ENCODE peak calls at places on chromosomes 13 and 19, in ten cellular contexts. One of them, this sample, is unnamed.

GRCh38 chr13:49679244-49679643 is 12.0 kb downstream of the EBPL start:
- DNase-seq in GM20000: peak; percentile 53
- DNase-seq in WTC11: no peak
- DNase-seq in gastrocnemius medialis: no peak
- DNase-seq in breast epithelium: no peak
- DNase-seq in neural crest cell: no peak
- DNase-seq in glutamatergic neuron: no peak
- DNase-seq in cardiac muscle cell: no peak
- DNase-seq in AG04450: no peak
- DNase-seq in CD4-positive, alpha-beta T cell: no peak
- DNase-seq in this sample: no peak

GRCh38 chr13:28820099-28821051 is at the start of gene MTUS2:
- DNase-seq in GM20000: no peak
- DNase-seq in glutamatergic neuron: no peak
- DNase-seq in CD4-positive, alpha-beta T cell: no peak
- DNase-seq in gastrocnemius medialis: no peak
- DNase-seq in breast epithelium: no peak
- DNase-seq in cardiac muscle cell: peak; percentile 44
- DNase-seq in neural crest cell: peak; percentile 11
- DNase-seq in WTC11: peak; percentile 70
- DNase-seq in AG04450: no peak
- DNase-seq in this sample: no peak

GRCh38 chr13:97979556-97979955 is 26.1 kb downstream of the IPO5 start:
- DNase-seq in CD4-positive, alpha-beta T cell: no peak
- DNase-seq in breast epithelium: no peak
- DNase-seq in glutamatergic neuron: no peak
- DNase-seq in GM20000: no peak
- DNase-seq in neural crest cell: no peak
- DNase-seq in gastrocnemius medialis: no peak
- DNase-seq in WTC11: no peak
- DNase-seq in AG04450: no peak
- DNase-seq in cardiac muscle cell: no peak
- DNase-seq in this sample: no peak

GRCh38 chr19:6103217-6103644 is 7.1 kb downstream of the RFX2 start:
- DNase-seq in cardiac muscle cell: no peak
- DNase-seq in AG04450: peak; percentile 56
- DNase-seq in WTC11: no peak
- DNase-seq in breast epithelium: peak; percentile 86
- DNase-seq in CD4-positive, alpha-beta T cell: no peak
- DNase-seq in gastrocnemius medialis: peak; percentile 48
- DNase-seq in glutamatergic neuron: no peak
- DNase-seq in GM20000: no peak
- DNase-seq in neural crest cell: no peak
- DNase-seq in this sample: peak; percentile 99

GRCh38 chr13:99150575-99151370 is 49.9 kb upstream of the UBAC2 start:
- DNase-seq in CD4-positive, alpha-beta T cell: no peak
- DNase-seq in breast epithelium: no peak
- DNase-seq in gastrocnemius medialis: no peak
- DNase-seq in cardiac muscle cell: no peak
- DNase-seq in glutamatergic neuron: no peak
- DNase-seq in neural crest cell: no peak
- DNase-seq in WTC11: no peak
- DNase-seq in AG04450: no peak
- DNase-seq in GM20000: no peak
- DNase-seq in this sample: peak; percentile 99

GRCh38 chr19:17555929-17556813 is 722 bp downstream of the COLGALT1 start:
- DNase-seq in CD4-positive, alpha-beta T cell: peak; percentile 11
- DNase-seq in neural crest cell: peak; percentile 26
- DNase-seq in AG04450: no peak
- DNase-seq in cardiac muscle cell: peak; percentile 44
- DNase-seq in glutamatergic neuron: peak; percentile 63
- DNase-seq in breast epithelium: no peak
- DNase-seq in GM20000: no peak
- DNase-seq in WTC11: peak; percentile 72
- DNase-seq in gastrocnemius medialis: peak; percentile 42
- DNase-seq in this sample: no peak

GRCh38 chr19:47240996-47241918 is 10.3 kb upstream of the BBC3 start:
- DNase-seq in WTC11: peak; percentile 92
- DNase-seq in neural crest cell: no peak
- DNase-seq in CD4-positive, alpha-beta T cell: peak; percentile 79
- DNase-seq in GM20000: peak; percentile 88
- DNase-seq in AG04450: no peak
- DNase-seq in gastrocnemius medialis: peak; percentile 45
- DNase-seq in breast epithelium: peak; percentile 79
- DNase-seq in cardiac muscle cell: peak; percentile 38
- DNase-seq in glutamatergic neuron: peak; percentile 70
- DNase-seq in this sample: no peak

GRCh38 chr13:114310961-114311360 is 3.3 kb upstream of the CHAMP1 start:
- DNase-seq in WTC11: no peak
- DNase-seq in gastrocnemius medialis: no peak
- DNase-seq in breast epithelium: no peak
- DNase-seq in CD4-positive, alpha-beta T cell: no peak
- DNase-seq in GM20000: no peak
- DNase-seq in cardiac muscle cell: no peak
- DNase-seq in AG04450: peak; percentile 37
- DNase-seq in neural crest cell: no peak
- DNase-seq in glutamatergic neuron: no peak
- DNase-seq in this sample: no peak

GRCh38 chr13:110168999-110169933 is 137.7 kb downstream of the COL4A1 start:
- DNase-seq in cardiac muscle cell: no peak
- DNase-seq in gastrocnemius medialis: no peak
- DNase-seq in glutamatergic neuron: no peak
- DNase-seq in GM20000: no peak
- DNase-seq in breast epithelium: no peak
- DNase-seq in CD4-positive, alpha-beta T cell: no peak
- DNase-seq in WTC11: no peak
- DNase-seq in AG04450: no peak
- DNase-seq in neural crest cell: no peak
- DNase-seq in this sample: no peak

GRCh38 chr19:15244106-15244803 is 12.0 kb upstream of the EPHX3 start:
- DNase-seq in glutamatergic neuron: no peak
- DNase-seq in GM20000: no peak
- DNase-seq in neural crest cell: no peak
- DNase-seq in WTC11: no peak
- DNase-seq in gastrocnemius medialis: no peak
- DNase-seq in cardiac muscle cell: no peak
- DNase-seq in CD4-positive, alpha-beta T cell: no peak
- DNase-seq in breast epithelium: no peak
- DNase-seq in AG04450: no peak
- DNase-seq in this sample: no peak

GRCh38 chr19:43781630-43782310 is 997 bp upstream of the KCNN4 start:
- DNase-seq in breast epithelium: no peak
- DNase-seq in cardiac muscle cell: no peak
- DNase-seq in CD4-positive, alpha-beta T cell: no peak
- DNase-seq in AG04450: no peak
- DNase-seq in gastrocnemius medialis: no peak
- DNase-seq in neural crest cell: no peak
- DNase-seq in GM20000: no peak
- DNase-seq in glutamatergic neuron: no peak
- DNase-seq in WTC11: no peak
- DNase-seq in this sample: no peak

GRCh38 chr13:82749551-82749950 is 1132.7 kb downstream of the SLITRK1 start:
- DNase-seq in WTC11: no peak
- DNase-seq in neural crest cell: no peak
- DNase-seq in CD4-positive, alpha-beta T cell: no peak
- DNase-seq in cardiac muscle cell: no peak
- DNase-seq in breast epithelium: no peak
- DNase-seq in GM20000: no peak
- DNase-seq in glutamatergic neuron: no peak
- DNase-seq in gastrocnemius medialis: no peak
- DNase-seq in AG04450: no peak
- DNase-seq in this sample: no peak

GRCh38 chr19:54188224-54188871 is 1.0 kb downstream of the MBOAT7 start:
- DNase-seq in glutamatergic neuron: no peak
- DNase-seq in AG04450: no peak
- DNase-seq in WTC11: peak; percentile 27
- DNase-seq in cardiac muscle cell: no peak
- DNase-seq in gastrocnemius medialis: no peak
- DNase-seq in breast epithelium: no peak
- DNase-seq in neural crest cell: no peak
- DNase-seq in GM20000: no peak
- DNase-seq in CD4-positive, alpha-beta T cell: no peak
- DNase-seq in this sample: no peak

GRCh38 chr13:25300861-25301346 is 521 bp upstream of the NUP58 start:
- DNase-seq in WTC11: no peak
- DNase-seq in glutamatergic neuron: peak; percentile 42
- DNase-seq in AG04450: no peak
- DNase-seq in GM20000: no peak
- DNase-seq in neural crest cell: no peak
- DNase-seq in cardiac muscle cell: no peak
- DNase-seq in gastrocnemius medialis: peak; percentile 18
- DNase-seq in CD4-positive, alpha-beta T cell: peak; percentile 18
- DNase-seq in breast epithelium: no peak
- DNase-seq in this sample: no peak

GRCh38 chr19:57578487-57579205 is at the start of gene ZNF416:
- DNase-seq in neural crest cell: peak; percentile 90
- DNase-seq in GM20000: peak; percentile 99
- DNase-seq in glutamatergic neuron: peak; percentile 93
- DNase-seq in CD4-positive, alpha-beta T cell: peak; percentile 88
- DNase-seq in cardiac muscle cell: peak; percentile 99
- DNase-seq in gastrocnemius medialis: peak; percentile 98
- DNase-seq in breast epithelium: peak; percentile 97
- DNase-seq in AG04450: peak; percentile 97
- DNase-seq in WTC11: peak; percentile 97
- DNase-seq in this sample: peak; percentile 98
- TF ChIP-seq CTCF in neural crest cell: no peak
- TF ChIP-seq CTCF in GM20000: no peak
- TF ChIP-seq CTCF in glutamatergic neuron: no peak
- TF ChIP-seq CTCF in CD4-positive, alpha-beta T cell: no peak
- TF ChIP-seq CTCF in cardiac muscle cell: peak; percentile 29
- TF ChIP-seq CTCF in gastrocnemius medialis: peak; percentile 40
- TF ChIP-seq CTCF in breast epithelium: peak; percentile 17
- TF ChIP-seq CTCF in AG04450: peak; percentile 11
- TF ChIP-seq CTCF in WTC11: no peak
- TF ChIP-seq CTCF in this sample: peak; percentile 56

GRCh38 chr13:60332682-60333081 is 64.3 kb upstream of the TDRD3 start:
- DNase-seq in GM20000: no peak
- DNase-seq in CD4-positive, alpha-beta T cell: no peak
- DNase-seq in gastrocnemius medialis: no peak
- DNase-seq in glutamatergic neuron: no peak
- DNase-seq in WTC11: no peak
- DNase-seq in breast epithelium: no peak
- DNase-seq in AG04450: no peak
- DNase-seq in cardiac muscle cell: no peak
- DNase-seq in neural crest cell: no peak
- DNase-seq in this sample: no peak

GRCh38 chr13:60334310-60334709 is 62.7 kb upstream of the TDRD3 start:
- DNase-seq in glutamatergic neuron: no peak
- DNase-seq in GM20000: no peak
- DNase-seq in neural crest cell: no peak
- DNase-seq in cardiac muscle cell: no peak
- DNase-seq in CD4-positive, alpha-beta T cell: no peak
- DNase-seq in gastrocnemius medialis: no peak
- DNase-seq in WTC11: no peak
- DNase-seq in breast epithelium: no peak
- DNase-seq in AG04450: no peak
- DNase-seq in this sample: no peak

GRCh38 chr13:60338754-60339153 is 58.3 kb upstream of the TDRD3 start:
- DNase-seq in AG04450: no peak
- DNase-seq in gastrocnemius medialis: no peak
- DNase-seq in neural crest cell: no peak
- DNase-seq in CD4-positive, alpha-beta T cell: no peak
- DNase-seq in WTC11: no peak
- DNase-seq in GM20000: no peak
- DNase-seq in cardiac muscle cell: no peak
- DNase-seq in breast epithelium: no peak
- DNase-seq in glutamatergic neuron: no peak
- DNase-seq in this sample: no peak

GRCh38 chr13:60331249-60332012 is 65.6 kb upstream of the TDRD3 start:
- DNase-seq in WTC11: no peak
- DNase-seq in CD4-positive, alpha-beta T cell: no peak
- DNase-seq in GM20000: no peak
- DNase-seq in AG04450: no peak
- DNase-seq in glutamatergic neuron: no peak
- DNase-seq in cardiac muscle cell: no peak
- DNase-seq in breast epithelium: no peak
- DNase-seq in gastrocnemius medialis: no peak
- DNase-seq in neural crest cell: no peak
- DNase-seq in this sample: no peak

DNA sequence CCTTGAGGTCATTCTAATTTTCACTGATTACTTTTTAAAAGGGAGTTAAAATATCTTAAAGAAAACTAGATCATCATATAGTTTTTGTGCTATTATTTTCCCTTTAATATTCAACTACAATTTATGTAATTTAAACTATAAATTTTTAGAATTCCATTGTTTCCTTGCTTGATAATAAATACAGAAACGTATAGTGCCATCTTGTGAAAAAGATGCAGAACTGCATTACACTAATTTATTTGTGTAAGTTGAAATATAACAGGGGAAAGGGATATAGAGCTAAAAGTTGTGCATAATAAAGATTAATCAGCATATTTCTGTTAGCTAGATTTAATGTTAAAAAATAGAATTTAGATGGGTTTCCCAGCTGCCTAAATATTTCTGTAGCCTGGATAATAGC is 61.5 kb upstream of the TDRD3 start:
- DNase-seq in GM20000: no peak
- DNase-seq in WTC11: no peak
- DNase-seq in glutamatergic neuron: no peak
- DNase-seq in gastrocnemius medialis: no peak
- DNase-seq in breast epithelium: no peak
- DNase-seq in neural crest cell: no peak
- DNase-seq in cardiac muscle cell: no peak
- DNase-seq in CD4-positive, alpha-beta T cell: no peak
- DNase-seq in AG04450: no peak
- DNase-seq in this sample: no peak
- TF ChIP-seq CTCF in GM20000: peak; percentile 15
- TF ChIP-seq CTCF in WTC11: peak; percentile 52
- TF ChIP-seq CTCF in glutamatergic neuron: peak; percentile 69
- TF ChIP-seq CTCF in gastrocnemius medialis: no peak
- TF ChIP-seq CTCF in breast epithelium: peak; percentile 30
- TF ChIP-seq CTCF in neural crest cell: peak; percentile 84
- TF ChIP-seq CTCF in cardiac muscle cell: peak; percentile 58
- TF ChIP-seq CTCF in CD4-positive, alpha-beta T cell: peak; percentile 64
- TF ChIP-seq CTCF in AG04450: peak; percentile 62
- TF ChIP-seq CTCF in this sample: peak; percentile 73

GRCh38 chr19:28208745-28209144 is 1004.2 kb downstream of the UQCRFS1 start:
- DNase-seq in breast epithelium: no peak
- DNase-seq in gastrocnemius medialis: no peak
- DNase-seq in GM20000: no peak
- DNase-seq in neural crest cell: no peak
- DNase-seq in CD4-positive, alpha-beta T cell: no peak
- DNase-seq in cardiac muscle cell: no peak
- DNase-seq in glutamatergic neuron: no peak
- DNase-seq in WTC11: no peak
- DNase-seq in AG04450: no peak
- DNase-seq in this sample: no peak
- TF ChIP-seq CTCF in breast epithelium: no peak
- TF ChIP-seq CTCF in gastrocnemius medialis: no peak
- TF ChIP-seq CTCF in GM20000: no peak
- TF ChIP-seq CTCF in neural crest cell: no peak
- TF ChIP-seq CTCF in CD4-positive, alpha-beta T cell: no peak
- TF ChIP-seq CTCF in cardiac muscle cell: no peak
- TF ChIP-seq CTCF in glutamatergic neuron: no peak
- TF ChIP-seq CTCF in WTC11: no peak
- TF ChIP-seq CTCF in AG04450: no peak
- TF ChIP-seq CTCF in this sample: no peak

GRCh38 chr19:41879670-41880328 is 2.7 kb downstream of the CD79A start:
- DNase-seq in AG04450: no peak
- DNase-seq in WTC11: no peak
- DNase-seq in neural crest cell: no peak
- DNase-seq in gastrocnemius medialis: no peak
- DNase-seq in GM20000: no peak
- DNase-seq in glutamatergic neuron: no peak
- DNase-seq in cardiac muscle cell: no peak
- DNase-seq in CD4-positive, alpha-beta T cell: no peak
- DNase-seq in breast epithelium: no peak
- DNase-seq in this sample: no peak
- TF ChIP-seq CTCF in AG04450: no peak
- TF ChIP-seq CTCF in WTC11: no peak
- TF ChIP-seq CTCF in neural crest cell: no peak
- TF ChIP-seq CTCF in gastrocnemius medialis: no peak
- TF ChIP-seq CTCF in GM20000: no peak
- TF ChIP-seq CTCF in glutamatergic neuron: no peak
- TF ChIP-seq CTCF in cardiac muscle cell: no peak
- TF ChIP-seq CTCF in CD4-positive, alpha-beta T cell: no peak
- TF ChIP-seq CTCF in breast epithelium: no peak
- TF ChIP-seq CTCF in this sample: no peak